ENCODE peak calls at places on chromosomes 12 and 14, in eight cellular contexts. D, F, S, T, C, V, E and B are unnamed samples.

GRCh38 chr14:75469164-75469563 is 41.3 kb downstream of the JDP2 start:
- DNase-seq in D (no peak), F (no peak), S (no peak), T (no peak), C (no peak), V (no peak), E (no peak), B (no peak)

GRCh38 chr12:25311501-25311900 is 60.8 kb upstream of the KRAS start:
- DNase-seq in D (no peak), F (no peak), S (no peak), T (no peak), C (no peak), V (no peak), E (no peak), B (no peak)

GRCh38 chr12:121802843-121803698 is 738 bp upstream of the SETD1B start:
- DNase-seq in D (peak; percentile 90), F (peak; percentile 94), S (peak; percentile 98), T (peak; percentile 79), C (peak; percentile 92), V (peak; percentile 88), E (peak; percentile 90), B (peak; percentile 96)

GRCh38 chr14:20730921-20731320 is 14.8 kb upstream of the EDDM3A start:
- DNase-seq in D (no peak), F (no peak), S (no peak), T (no peak), C (no peak), V (no peak), E (no peak), B (no peak)

GRCh38 chr12:91496337-91496736 is 313.7 kb upstream of the DCN start:
- DNase-seq in D (no peak), F (no peak), S (no peak), T (no peak), C (no peak), V (no peak), E (no peak), B (no peak)

GRCh38 chr12:50257226-50258166 is 25.8 kb downstream of the LIMA1 start:
- DNase-seq in D (no peak), F (no peak), S (no peak), T (no peak), C (no peak), V (no peak), E (no peak), B (no peak)

GRCh38 chr14:75125617-75126016 is 1.2 kb downstream of the NEK9 start:
- DNase-seq in D (no peak), F (no peak), S (no peak), T (no peak), C (no peak), V (no peak), E (no peak), B (no peak)

GRCh38 chr12:132186857-132187620 is 42.8 kb downstream of the NOC4L start:
- DNase-seq in D (no peak), F (no peak), S (no peak), T (no peak), C (no peak), V (no peak), E (no peak), B (no peak)

GRCh38 chr12:121400332-121401139 is 618 bp downstream of the RNF34 start:
- DNase-seq in D (no peak), F (no peak), S (peak; percentile 19), T (no peak), C (peak; percentile 57), V (peak; percentile 29), E (no peak), B (peak; percentile 85)

GRCh38 chr14:67831122-67831521 is 11.5 kb downstream of the RAD51B start:
- DNase-seq in D (no peak), F (no peak), S (no peak), T (no peak), C (no peak), V (no peak), E (no peak), B (no peak)

GRCh38 chr14:34018564-34019244 is 67.8 kb upstream of the EGLN3 start:
- DNase-seq in D (peak; percentile 18), F (no peak), S (no peak), T (no peak), C (no peak), V (no peak), E (no peak), B (no peak)

GRCh38 chr14:35944847-35945246 is 118.7 kb downstream of the BRMS1L start:
- DNase-seq in D (no peak), F (no peak), S (no peak), T (no peak), C (no peak), V (no peak), E (no peak), B (no peak)

GRCh38 chr12:130116791-130117190 is 45.5 kb upstream of the FZD10 start:
- DNase-seq in D (no peak), F (no peak), S (no peak), T (no peak), C (no peak), V (no peak), E (no peak), B (no peak)

GRCh38 chr12:31234955-31235867 is 90.7 kb downstream of the SINHCAF start:
- DNase-seq in D (peak; percentile 31), F (no peak), S (peak; percentile 53), T (no peak), C (no peak), V (no peak), E (no peak), B (no peak)

GRCh38 chr12:51188359-51189051 is 15.6 kb upstream of the TFCP2 start:
- DNase-seq in D (no peak), F (no peak), S (no peak), T (no peak), C (no peak), V (no peak), E (no peak), B (no peak)

GRCh38 chr14:22737052-22737451 is 29.4 kb upstream of the OXA1L start:
- DNase-seq in D (no peak), F (no peak), S (no peak), T (no peak), C (no peak), V (no peak), E (no peak), B (peak; percentile 30)

GRCh38 chr12:57456145-57456700 is 1.1 kb downstream of the INHBE start:
- DNase-seq in D (peak; percentile 25), F (no peak), S (no peak), T (no peak), C (no peak), V (no peak), E (peak; percentile 52), B (no peak)

GRCh38 chr12:59067068-59067467 is 146.8 kb upstream of the LRIG3 start:
- DNase-seq in D (no peak), F (no peak), S (no peak), T (no peak), C (no peak), V (no peak), E (no peak), B (no peak)

GRCh38 chr14:99081156-99081765 is 190.7 kb downstream of the BCL11B start:
- DNase-seq in D (no peak), F (no peak), S (no peak), T (no peak), C (no peak), V (no peak), E (no peak), B (peak; percentile 67)

GRCh38 chr14:76946753-76947077 is 81.8 kb downstream of the IRF2BPL start:
- DNase-seq in D (no peak), F (no peak), S (no peak), T (no peak), C (no peak), V (no peak), E (no peak), B (no peak)

GRCh38 chr12:53791735-53792326 is 40.1 kb upstream of the CISTR start:
- DNase-seq in D (no peak), F (no peak), S (no peak), T (no peak), C (peak; percentile 44), V (no peak), E (peak; percentile 28), B (no peak)

GRCh38 chr12:91922139-91922538 is 223.5 kb downstream of the BTG1 start:
- DNase-seq in D (no peak), F (no peak), S (no peak), T (no peak), C (no peak), V (no peak), E (no peak), B (no peak)

GRCh38 chr12:93080994-93081809 is 152.1 kb upstream of the EEA1 start:
- DNase-seq in D (no peak), F (no peak), S (no peak), T (no peak), C (no peak), V (no peak), E (no peak), B (no peak)

GRCh38 chr12:14689144-14689543 is 7.3 kb downstream of the GUCY2C start:
- DNase-seq in D (no peak), F (no peak), S (no peak), T (no peak), C (no peak), V (no peak), E (no peak), B (no peak)

GRCh38 chr14:99166506-99166905 is 105.5 kb downstream of the BCL11B start:
- DNase-seq in D (no peak), F (no peak), S (no peak), T (no peak), C (no peak), V (no peak), E (no peak), B (peak; percentile 51)

GRCh38 chr12:127060310-127060847 is 1206.6 kb upstream of the TMEM132C start:
- DNase-seq in D (no peak), F (no peak), S (no peak), T (no peak), C (no peak), V (no peak), E (no peak), B (no peak)